ENCODE peak calls at places on chromosomes 4 and X, in four cellular contexts. T, E, R and Q are unnamed samples.

GRCh38 chr4:924107-925096 is 7.7 kb downstream of the GAK start:
- DNase-seq in T (no peak), E (no peak), R (peak), Q (no peak)

GRCh38 chrX:107672955-107673378 is 44.7 kb downstream of the PRPS1 start:
- DNase-seq in T (peak), E (peak), R (peak), Q (peak)

GRCh38 chr4:26424838-26425237 is 65.4 kb downstream of the CCKAR start:
- DNase-seq in T (no peak), E (no peak), R (no peak), Q (no peak)

GRCh38 chr4:183906736-183907651 is 1.9 kb downstream of the STOX2 start:
- DNase-seq in T (peak), E (no peak), R (no peak), Q (no peak)

GRCh38 chr4:165472943-165473676 is 94.3 kb downstream of the CPE start:
- DNase-seq in T (no peak), E (no peak), R (no peak), Q (no peak)

GRCh38 chr4:41294445-41295062 is 37.8 kb downstream of the UCHL1 start:
- DNase-seq in T (no peak), E (no peak), R (no peak), Q (no peak)

GRCh38 chr4:176052744-176053143 is 12.9 kb upstream of the WDR17 start:
- DNase-seq in T (no peak), E (no peak), R (no peak), Q (no peak)

GRCh38 chrX:21412883-21413282 is 38.7 kb downstream of the CNKSR2 start:
- DNase-seq in T (no peak), E (no peak), R (no peak), Q (no peak)

GRCh38 chr4:166670341-166670740 is 564.0 kb downstream of the SPOCK3 start:
- DNase-seq in T (no peak), E (no peak), R (no peak), Q (no peak)

GRCh38 chr4:37601527-37601926 is 84.6 kb downstream of the RELL1 start:
- DNase-seq in T (no peak), E (no peak), R (no peak), Q (peak)

GRCh38 chr4:1561286-1561990 is 122.7 kb downstream of the FAM53A start:
- DNase-seq in T (no peak), E (no peak), R (no peak), Q (no peak)

GRCh38 chrX:18873189-18873791 is 110.6 kb downstream of the PHKA2 start:
- DNase-seq in T (no peak), E (peak), R (no peak), Q (peak)

GRCh38 chr4:138494931-138495330 is 252.8 kb upstream of the SLC7A11 start:
- DNase-seq in T (peak), E (no peak), R (no peak), Q (peak)

GRCh38 chr4:98728433-98728832 is 70.0 kb upstream of the TSPAN5 start:
- DNase-seq in T (no peak), E (no peak), R (no peak), Q (peak)

GRCh38 chr4:146029939-146030710 is 91.5 kb upstream of the ZNF827 start:
- DNase-seq in T (peak), E (no peak), R (no peak), Q (no peak)

GRCh38 chr4:146032234-146032860 is 93.7 kb upstream of the ZNF827 start:
- DNase-seq in T (no peak), E (no peak), R (no peak), Q (no peak)

GRCh38 chr4:146023334-146023967 is 84.8 kb upstream of the ZNF827 start:
- DNase-seq in T (no peak), E (no peak), R (no peak), Q (no peak)

GRCh38 chr4:146033149-146033548 is 94.5 kb upstream of the ZNF827 start:
- DNase-seq in T (no peak), E (no peak), R (no peak), Q (no peak)

DNA sequence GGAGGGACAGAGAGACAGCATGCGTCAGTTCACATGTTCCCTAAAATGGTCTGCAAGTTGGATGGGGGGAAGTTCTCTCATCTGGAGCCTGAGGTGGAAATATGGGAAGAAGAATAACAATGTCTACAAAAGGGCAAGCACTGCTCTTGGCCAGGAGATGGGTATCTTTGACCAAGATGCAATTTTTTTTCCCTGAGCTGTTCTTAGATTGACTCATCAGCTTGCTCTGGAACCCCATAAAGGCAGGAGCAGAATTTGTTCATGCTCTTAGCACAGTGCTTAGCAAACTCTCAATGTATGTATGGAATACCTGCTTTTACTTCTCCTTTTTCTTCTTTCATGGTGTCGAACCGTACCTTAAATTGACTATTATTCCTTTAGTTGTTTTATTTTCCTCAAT is 90.5 kb upstream of the ZNF827 start:
- DNase-seq in T (no peak), E (no peak), R (no peak), Q (peak)
- TF ChIP-seq CTCF in T (no peak), E (no peak), R (no peak), Q (peak)

GRCh38 chrX:46673596-46673995 is 85.3 kb downstream of the SLC9A7 start:
- DNase-seq in T (no peak), E (no peak), R (no peak), Q (no peak)

GRCh38 chrX:46678232-46678631 is 80.7 kb downstream of the SLC9A7 start:
- DNase-seq in T (no peak), E (no peak), R (no peak), Q (no peak)

GRCh38 chrX:46681849-46682248 is 77.1 kb downstream of the SLC9A7 start:
- DNase-seq in T (no peak), E (no peak), R (no peak), Q (no peak)

GRCh38 chrX:46676399-46677351 is 82.2 kb downstream of the SLC9A7 start:
- DNase-seq in T (no peak), E (no peak), R (no peak), Q (no peak)
- TF ChIP-seq CTCF in T (no peak), E (no peak), R (no peak), Q (no peak)

GRCh38 chrX:66110112-66110511 is 53.9 kb upstream of the HEPH start:
- DNase-seq in T (no peak), E (no peak), R (no peak), Q (no peak)
- TF ChIP-seq CTCF in T (peak), E (peak), R (no peak), Q (peak)

GRCh38 chr4:71270901-71271300 is 67.9 kb upstream of the SLC4A4 start:
- DNase-seq in T (peak), E (no peak), R (no peak), Q (no peak)
- TF ChIP-seq CTCF in T (peak), E (peak), R (no peak), Q (peak)

GRCh38 chr4:185794637-185795036 is 17.4 kb downstream of the SORBS2 start:
- DNase-seq in T (no peak), E (no peak), R (no peak), Q (no peak)
- TF ChIP-seq CTCF in T (no peak), E (no peak), R (no peak), Q (no peak)

GRCh38 chr4:56762484-56763250 is 58.8 kb downstream of the SPINK2 start:
- DNase-seq in T (no peak), E (no peak), R (no peak), Q (no peak)
- TF ChIP-seq CTCF in T (no peak), E (no peak), R (no peak), Q (no peak)

GRCh38 chrX:47571215-47571614 is 10.2 kb downstream of the ARAF start:
- DNase-seq in T (no peak), E (no peak), R (no peak), Q (no peak)

GRCh38 chrX:47571896-47572295 is 10.3 kb upstream of the TIMP1 start:
- DNase-seq in T (no peak), E (no peak), R (no peak), Q (no peak)

GRCh38 chrX:47570794-47571193 is 9.8 kb downstream of the ARAF start:
- DNase-seq in T (no peak), E (no peak), R (no peak), Q (no peak)

GRCh38 chrX:47566841-47567240 is 5.8 kb downstream of the ARAF start:
- DNase-seq in T (no peak), E (no peak), R (no peak), Q (no peak)

GRCh38 chrX:47568656-47569295 is 7.8 kb downstream of the ARAF start:
- DNase-seq in T (peak), E (no peak), R (no peak), Q (no peak)
- TF ChIP-seq CTCF in T (peak), E (peak), R (no peak), Q (peak)

DNA sequence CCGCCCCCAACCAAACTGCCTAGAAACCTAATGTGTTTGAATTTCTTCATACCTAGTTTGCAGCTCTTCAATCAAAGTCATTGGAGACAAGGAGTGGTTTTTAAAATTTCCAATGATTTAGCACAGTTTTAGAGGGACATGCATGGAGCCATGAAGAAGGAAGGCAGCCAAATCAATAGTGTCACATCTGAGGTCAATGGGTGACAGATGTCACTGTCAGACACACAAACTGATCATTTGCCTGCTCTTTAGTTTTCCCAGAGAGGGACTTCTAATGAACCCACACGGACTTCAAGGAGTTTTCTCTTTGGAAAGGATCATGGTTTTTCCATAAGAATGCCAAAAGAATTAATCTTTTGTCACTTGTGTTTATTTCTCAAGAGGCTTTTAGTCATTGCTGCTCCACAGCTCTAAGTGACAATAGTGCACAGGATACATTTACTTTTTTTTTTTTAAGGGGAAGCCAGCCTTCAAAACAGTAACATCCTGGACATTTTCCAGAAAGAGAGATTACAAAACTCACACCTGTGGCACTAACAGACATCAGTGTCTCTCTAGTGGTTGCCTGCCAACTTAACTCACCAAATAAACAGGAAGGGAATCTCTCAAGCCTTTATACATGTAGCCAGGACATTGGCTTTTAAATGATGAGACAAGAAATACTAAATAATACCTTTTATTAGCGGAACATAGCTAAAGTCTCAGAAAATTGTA is 251.1 kb upstream of the DIAPH2 start:
- DNase-seq in T (no peak), E (no peak), R (no peak), Q (no peak)
- TF ChIP-seq CTCF in T (no peak), E (no peak), R (no peak), Q (no peak)

DNA sequence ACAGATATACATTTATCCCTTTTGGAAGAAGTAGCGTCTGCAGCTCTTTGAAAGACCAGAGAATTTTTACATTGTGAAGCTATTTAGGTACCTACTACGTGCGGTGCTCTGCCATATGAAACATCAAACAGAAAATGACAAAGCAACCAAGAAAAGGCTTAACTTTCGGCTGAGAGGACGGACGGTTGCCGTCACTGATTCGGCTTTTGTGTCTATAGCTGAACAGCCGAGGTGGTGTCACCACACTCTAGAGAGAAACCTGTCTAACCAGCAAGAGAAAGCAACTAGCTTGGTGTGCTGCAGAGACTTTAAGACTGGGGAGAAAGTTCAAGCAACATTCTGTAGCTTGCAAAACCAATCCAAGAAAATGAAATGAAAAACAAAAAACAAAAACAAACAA is 145.5 kb downstream of the SHOX start:
- DNase-seq in T (no peak), E (no peak), R (no peak), Q (no peak)
- TF ChIP-seq CTCF in T (no peak), E (no peak), R (no peak), Q (no peak)